ENCODE peak calls at places on chromosomes 13 and 19, in eight cellular contexts. Z is ascending aorta; D is right lobe of liver; Y is neural crest cell; I is CD8-positive, alpha-beta T cell; A is omental fat pad; J is choroid plexus epithelial cell; O is AG04449. H is an unnamed sample.

GRCh38 chr19:51066816-51067215 is 1.9 kb upstream of the KLK13 start:
- DNase-seq in Z (no peak), D (no peak), Y (no peak), I (no peak), A (no peak), J (no peak), O (no peak), H (no peak)

GRCh38 chr13:48508001-48508400 is 24.9 kb downstream of the RCBTB2 start:
- DNase-seq in Z (no peak), D (no peak), Y (no peak), I (no peak), A (no peak), J (no peak), O (no peak), H (no peak)

GRCh38 chr19:29421186-29421525 is 104.6 kb upstream of the VSTM2B start:
- DNase-seq in Z (no peak), D (no peak), Y (no peak), I (no peak), A (no peak), J (no peak), O (no peak), H (no peak)

GRCh38 chr13:99812611-99813010 is 159.0 kb downstream of the ZIC5 start:
- DNase-seq in Z (no peak), D (no peak), Y (no peak), I (no peak), A (no peak), J (peak), O (peak), H (no peak)

GRCh38 chr13:113881614-113882265 is 17.9 kb upstream of the GAS6 start:
- DNase-seq in Z (no peak), D (no peak), Y (no peak), I (no peak), A (no peak), J (no peak), O (no peak), H (no peak)

GRCh38 chr19:42150353-42150752 is 18.1 kb upstream of the POU2F2 start:
- DNase-seq in Z (no peak), D (no peak), Y (no peak), I (no peak), A (no peak), J (no peak), O (no peak), H (no peak)

GRCh38 chr13:100100115-100100879 is 11.4 kb downstream of the PCCA start:
- DNase-seq in Z (no peak), D (no peak), Y (no peak), I (no peak), A (no peak), J (peak), O (no peak), H (no peak)

GRCh38 chr13:112452380-112453206 is 76.4 kb downstream of the SPACA7 start:
- DNase-seq in Z (no peak), D (peak), Y (no peak), I (no peak), A (no peak), J (no peak), O (no peak), H (peak)

GRCh38 chr19:29548483-29549085 is 22.8 kb downstream of the VSTM2B start:
- DNase-seq in Z (peak), D (no peak), Y (no peak), I (no peak), A (no peak), J (no peak), O (no peak), H (peak)

GRCh38 chr19:47615230-47615629 is 6.3 kb downstream of the BICRA start:
- DNase-seq in Z (no peak), D (no peak), Y (no peak), I (no peak), A (no peak), J (no peak), O (no peak), H (no peak)

GRCh38 chr19:51786651-51787494 is 8.1 kb upstream of the FPR3 start:
- DNase-seq in Z (no peak), D (no peak), Y (no peak), I (no peak), A (no peak), J (no peak), O (no peak), H (no peak)

GRCh38 chr19:15087182-15087581 is 5.2 kb downstream of the OR1I1 start:
- DNase-seq in Z (no peak), D (no peak), Y (no peak), I (no peak), A (no peak), J (no peak), O (no peak), H (no peak)

GRCh38 chr13:23570099-23570926 is at the start of gene TNFRSF19:
- DNase-seq in Z (no peak), D (no peak), Y (peak), I (no peak), A (no peak), J (peak), O (peak), H (no peak)

GRCh38 chr13:77584111-77584510 is 48.6 kb downstream of the SCEL start:
- DNase-seq in Z (no peak), D (no peak), Y (no peak), I (no peak), A (no peak), J (no peak), O (no peak), H (no peak)

GRCh38 chr13:67238861-67239260 is 8.7 kb upstream of the PCDH9 start:
- DNase-seq in Z (no peak), D (no peak), Y (no peak), I (no peak), A (no peak), J (no peak), O (no peak), H (no peak)

GRCh38 chr13:31945202-31945978 is 86.2 kb upstream of the FRY start:
- DNase-seq in Z (peak), D (peak), Y (no peak), I (no peak), A (peak), J (peak), O (peak), H (no peak)

GRCh38 chr13:31947506-31947905 is 84.1 kb upstream of the FRY start:
- DNase-seq in Z (no peak), D (no peak), Y (no peak), I (no peak), A (no peak), J (no peak), O (no peak), H (no peak)

GRCh38 chr13:31946091-31946770 is 85.3 kb upstream of the FRY start:
- DNase-seq in Z (no peak), D (no peak), Y (no peak), I (no peak), A (no peak), J (peak), O (no peak), H (no peak)

GRCh38 chr13:31944262-31945160 is 87.1 kb upstream of the FRY start:
- DNase-seq in Z (no peak), D (no peak), Y (no peak), I (no peak), A (no peak), J (no peak), O (no peak), H (no peak)

DNA sequence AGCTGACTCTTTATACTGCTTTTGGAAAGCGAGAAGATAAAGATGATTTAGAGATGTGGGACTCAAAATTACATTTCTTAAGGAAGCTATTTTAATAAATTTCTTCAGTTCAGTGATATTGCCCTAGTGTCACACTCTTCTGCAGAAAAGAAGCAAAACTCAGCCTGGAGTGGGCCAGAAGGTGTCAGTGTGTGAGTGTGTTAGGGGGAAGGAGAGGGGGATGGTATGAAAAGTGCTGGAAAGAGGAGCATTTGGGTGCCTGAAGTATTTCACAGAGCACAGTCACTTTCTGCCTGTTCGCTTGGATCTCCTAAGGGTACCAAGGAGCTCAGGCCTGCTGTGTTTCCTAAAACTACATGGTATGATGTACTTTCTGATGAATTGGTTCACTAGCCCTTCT is 84.5 kb upstream of the FRY start:
- DNase-seq in Z (no peak), D (no peak), Y (no peak), I (no peak), A (no peak), J (no peak), O (no peak), H (no peak)
- TF ChIP-seq CTCF in Z (no peak), D (peak), Y (no peak), I (no peak), A (no peak), J (no peak), O (no peak), H (no peak)

GRCh38 chr19:53868892-53869804 is 1.5 kb downstream of the MYADM start:
- DNase-seq in Z (peak), D (peak), Y (peak), I (peak), A (peak), J (peak), O (peak), H (peak)
- TF ChIP-seq CTCF in Z (peak), D (peak), Y (peak), I (no peak), A (no peak), J (peak), O (no peak), H (peak)

GRCh38 chr19:2062770-2063169 is 11.7 kb upstream of the MKNK2 start:
- DNase-seq in Z (no peak), D (no peak), Y (no peak), I (no peak), A (no peak), J (no peak), O (no peak), H (no peak)

GRCh38 chr19:2064395-2064787 is 13.3 kb upstream of the MKNK2 start:
- DNase-seq in Z (no peak), D (no peak), Y (no peak), I (no peak), A (no peak), J (no peak), O (no peak), H (no peak)

GRCh38 chr19:2063824-2064223 is 12.8 kb upstream of the MKNK2 start:
- DNase-seq in Z (no peak), D (no peak), Y (no peak), I (no peak), A (no peak), J (no peak), O (no peak), H (no peak)

GRCh38 chr19:2061093-2061935 is 10.3 kb upstream of the MKNK2 start:
- DNase-seq in Z (peak), D (peak), Y (peak), I (peak), A (peak), J (peak), O (peak), H (peak)

DNA sequence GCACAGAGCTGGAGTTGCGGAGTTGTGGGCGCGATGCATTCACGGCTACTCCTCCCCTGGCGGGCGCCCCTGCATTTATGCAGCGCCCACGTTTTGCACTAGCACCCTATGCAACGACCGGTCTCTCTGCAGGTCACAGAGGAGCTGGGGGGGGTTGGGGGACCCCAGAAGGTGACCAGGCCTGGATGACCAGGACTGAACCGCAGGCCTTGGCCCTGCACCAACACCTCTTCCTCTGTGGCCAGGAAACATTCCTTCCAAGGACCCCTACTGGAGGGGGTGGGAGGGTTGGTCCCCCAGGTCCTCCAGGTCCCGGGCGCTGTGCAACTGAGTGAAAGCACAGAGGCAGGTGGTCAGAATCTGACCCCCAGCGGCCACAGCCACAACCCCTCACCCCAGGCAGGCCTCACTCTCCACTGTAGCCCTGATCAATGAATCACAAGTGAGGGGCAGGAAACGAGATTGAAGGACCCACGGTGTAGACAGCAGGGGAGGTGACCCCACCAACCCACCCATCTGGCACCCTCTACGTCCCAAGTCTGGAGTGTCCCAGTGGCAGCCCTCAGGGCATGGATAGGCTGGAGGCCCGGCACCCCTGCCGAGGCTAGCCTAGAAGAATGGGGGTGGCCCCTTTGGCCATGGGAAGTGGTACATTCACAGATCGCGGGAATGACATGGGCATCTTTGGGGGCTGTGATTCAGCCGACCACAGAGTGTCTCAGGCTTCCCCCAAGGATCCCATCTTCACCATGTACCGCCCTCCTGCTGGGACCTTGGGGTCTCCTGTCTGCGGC is 11.1 kb upstream of the MKNK2 start:
- DNase-seq in Z (no peak), D (no peak), Y (no peak), I (no peak), A (no peak), J (no peak), O (no peak), H (peak)
- TF ChIP-seq CTCF in Z (no peak), D (no peak), Y (no peak), I (no peak), A (no peak), J (no peak), O (no peak), H (no peak)

GRCh38 chr19:2663920-2664571 is 38.4 kb downstream of the GNG7 start:
- DNase-seq in Z (no peak), D (no peak), Y (peak), I (peak), A (no peak), J (no peak), O (no peak), H (peak)
- TF ChIP-seq CTCF in Z (no peak), D (no peak), Y (no peak), I (no peak), A (no peak), J (peak), O (no peak), H (peak)

GRCh38 chr13:42498521-42498920 is 75.4 kb upstream of the TNFSF11 start:
- DNase-seq in Z (no peak), D (no peak), Y (no peak), I (no peak), A (no peak), J (peak), O (no peak), H (no peak)
- TF ChIP-seq CTCF in Z (no peak), D (no peak), Y (no peak), I (no peak), A (no peak), J (peak), O (no peak), H (no peak)

GRCh38 chr19:17332677-17333581 is 1.7 kb downstream of the ANO8 start:
- DNase-seq in Z (no peak), D (no peak), Y (no peak), I (peak), A (no peak), J (peak), O (no peak), H (peak)

GRCh38 chr19:17335575-17335974 is 920 bp upstream of the ANO8 start:
- DNase-seq in Z (no peak), D (no peak), Y (no peak), I (no peak), A (no peak), J (no peak), O (no peak), H (no peak)

GRCh38 chr19:17334414-17335409 is at the start of gene ANO8:
- DNase-seq in Z (peak), D (peak), Y (peak), I (peak), A (peak), J (peak), O (peak), H (peak)

GRCh38 chr19:17332360-17332676 is 2.3 kb downstream of the ANO8 start:
- DNase-seq in Z (no peak), D (no peak), Y (no peak), I (no peak), A (no peak), J (no peak), O (no peak), H (no peak)

DNA sequence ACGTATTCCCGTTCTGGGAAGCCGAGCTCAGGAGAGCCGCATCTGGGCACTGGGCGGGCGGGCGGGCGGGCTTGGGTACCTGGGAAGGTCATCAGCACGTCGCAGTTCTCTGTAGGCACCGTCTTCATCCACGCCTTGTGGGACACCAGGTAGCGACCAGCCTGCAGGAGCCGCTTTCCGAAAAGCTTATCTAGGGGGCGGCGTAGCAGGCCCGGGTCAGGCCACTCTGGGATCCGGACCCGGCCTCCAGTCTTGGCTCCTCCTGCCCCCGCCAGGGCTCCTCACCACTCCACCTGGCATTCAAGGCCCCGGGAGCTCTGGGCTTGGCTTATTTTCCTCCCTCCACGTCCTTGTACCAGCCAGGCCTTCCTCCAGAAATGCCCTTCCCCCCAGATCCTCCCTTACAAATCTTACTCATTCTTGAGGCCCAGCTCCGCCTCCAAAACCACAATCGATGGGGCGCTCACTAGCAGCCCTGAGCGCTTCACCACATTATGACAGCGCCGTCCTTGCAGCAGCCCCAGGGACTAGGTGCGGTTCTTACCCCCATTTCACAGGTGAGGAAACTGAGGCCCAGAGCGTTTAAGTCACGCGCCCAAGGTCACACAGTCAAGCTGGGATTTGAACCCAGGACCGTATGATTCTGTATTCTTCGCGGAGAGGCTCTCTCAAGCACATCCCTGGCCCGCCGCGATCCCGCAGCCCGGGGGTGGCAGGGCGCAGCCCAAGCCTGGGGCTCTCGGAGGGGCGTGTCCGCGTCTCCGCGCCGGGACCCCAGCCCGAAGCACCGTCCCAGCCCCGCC is 843 bp downstream of the ANO8 start:
- DNase-seq in Z (no peak), D (no peak), Y (no peak), I (peak), A (no peak), J (peak), O (no peak), H (peak)
- TF ChIP-seq CTCF in Z (no peak), D (no peak), Y (no peak), I (no peak), A (no peak), J (no peak), O (no peak), H (no peak)